ENCODE peak calls at places on chromosomes 11 and 22, in four cellular contexts. Z, T, C and D are unnamed samples.

GRCh38 chr22:18000441-18001039 is 23.8 kb downstream of the MICAL3 start:
- DNase-seq in Z (no peak), T (no peak), C (no peak), D (no peak)

GRCh38 chr11:67303132-67303988 is at the start of gene SSH3:
- DNase-seq in Z (peak), T (peak), C (peak), D (peak)

GRCh38 chr22:47600281-47600680 is 837.8 kb downstream of the TBC1D22A start:
- DNase-seq in Z (no peak), T (no peak), C (no peak), D (no peak)

GRCh38 chr11:131561486-131561885 is 191.1 kb downstream of the NTM start:
- DNase-seq in Z (no peak), T (no peak), C (no peak), D (no peak)

GRCh38 chr11:133361689-133361994 is 170.7 kb downstream of the OPCML start:
- DNase-seq in Z (no peak), T (no peak), C (no peak), D (no peak)

GRCh38 chr11:70799386-70799785 is 401.1 kb downstream of the CTTN start:
- DNase-seq in Z (peak), T (no peak), C (peak), D (no peak)

GRCh38 chr22:20533879-20534265 is 26.5 kb downstream of the MED15 start:
- DNase-seq in Z (no peak), T (no peak), C (no peak), D (no peak)

GRCh38 chr11:15687342-15687741 is 572.6 kb downstream of the INSC start:
- DNase-seq in Z (no peak), T (no peak), C (no peak), D (no peak)

GRCh38 chr11:65546217-65546958 is 11.8 kb downstream of the LTBP3 start:
- DNase-seq in Z (no peak), T (peak), C (no peak), D (peak)

GRCh38 chr22:32710896-32711295 is 90.6 kb upstream of the TIMP3 start:
- DNase-seq in Z (no peak), T (no peak), C (no peak), D (no peak)

GRCh38 chr11:1310315-1310687 is 869 bp upstream of the TOLLIP start:
- DNase-seq in Z (no peak), T (no peak), C (no peak), D (no peak)

GRCh38 chr22:43239102-43239875 is 52.4 kb upstream of the TTLL12 start:
- DNase-seq in Z (no peak), T (no peak), C (no peak), D (no peak)

GRCh38 chr11:13091373-13091772 is 82.3 kb downstream of the RASSF10 start:
- DNase-seq in Z (no peak), T (peak), C (no peak), D (peak)

GRCh38 chr22:36417281-36417686 is 29.5 kb upstream of the MYH9 start:
- DNase-seq in Z (no peak), T (peak), C (no peak), D (peak)

GRCh38 chr11:58330861-58331260 is 28.0 kb downstream of the OR5B17 start:
- DNase-seq in Z (peak), T (no peak), C (peak), D (peak)

GRCh38 chr22:28154856-28155255 is 235.8 kb upstream of the PITPNB start:
- DNase-seq in Z (peak), T (no peak), C (peak), D (no peak)

GRCh38 chr11:72069787-72070251 is 10.5 kb downstream of the NUMA1 start:
- DNase-seq in Z (peak), T (peak), C (peak), D (peak)

GRCh38 chr11:29200776-29201574 is 815.9 kb downstream of the KCNA4 start:
- DNase-seq in Z (no peak), T (peak), C (no peak), D (no peak)

GRCh38 chr11:34647532-34647931 is 26.6 kb downstream of the EHF start:
- DNase-seq in Z (no peak), T (no peak), C (no peak), D (no peak)

GRCh38 chr22:23553438-23553837 is 26.7 kb downstream of the IGLL1 start:
- DNase-seq in Z (no peak), T (no peak), C (no peak), D (no peak)

GRCh38 chr22:40405178-40406062 is 35.0 kb downstream of the SGSM3 start:
- DNase-seq in Z (no peak), T (no peak), C (no peak), D (no peak)

GRCh38 chr22:29442976-29443375 is 4.6 kb downstream of the RFPL1 start:
- DNase-seq in Z (peak), T (no peak), C (no peak), D (no peak)

GRCh38 chr11:105489431-105489830 is 120.4 kb upstream of the GRIA4 start:
- DNase-seq in Z (peak), T (peak), C (no peak), D (no peak)

GRCh38 chr22:49015993-49016908 is 811.4 kb downstream of the BRD1 start:
- DNase-seq in Z (no peak), T (no peak), C (no peak), D (no peak)

GRCh38 chr11:57662893-57663292 is 5.0 kb upstream of the ZDHHC5 start:
- DNase-seq in Z (no peak), T (peak), C (no peak), D (no peak)

GRCh38 chr11:133382217-133382746 is 150.0 kb downstream of the OPCML start:
- DNase-seq in Z (no peak), T (no peak), C (no peak), D (no peak)

GRCh38 chr11:63845305-63845704 is 6.4 kb downstream of the MARK2 start:
- DNase-seq in Z (peak), T (peak), C (no peak), D (peak)

GRCh38 chr11:2380807-2381350 is 3.8 kb downstream of the CD81 start:
- DNase-seq in Z (no peak), T (no peak), C (no peak), D (no peak)

GRCh38 chr11:119976805-119977583 is 160.9 kb downstream of the TRIM29 start:
- DNase-seq in Z (no peak), T (no peak), C (no peak), D (no peak)

GRCh38 chr22:36577019-36577418 is 48.1 kb upstream of the EIF3D start:
- DNase-seq in Z (peak), T (peak), C (peak), D (peak)

GRCh38 chr22:50508897-50509296 is 873 bp downstream of the NCAPH2 start:
- DNase-seq in Z (no peak), T (no peak), C (no peak), D (no peak)

GRCh38 chr11:122882809-122883681 is 486 bp downstream of the JHY start:
- DNase-seq in Z (peak), T (peak), C (peak), D (peak)

GRCh38 chr22:37273846-37274225 is 8.5 kb upstream of the CYTH4 start:
- DNase-seq in Z (no peak), T (no peak), C (no peak), D (no peak)

GRCh38 chr11:7642747-7643146 is 30.6 kb downstream of the CYB5R2 start:
- DNase-seq in Z (no peak), T (peak), C (no peak), D (peak)

GRCh38 chr11:119100960-119101349 is 698 bp downstream of the DPAGT1 start:
- DNase-seq in Z (no peak), T (no peak), C (no peak), D (no peak)

GRCh38 chr11:75350743-75351540 is 519 bp downstream of the ARRB1 start:
- DNase-seq in Z (no peak), T (peak), C (peak), D (peak)

GRCh38 chr11:113578715-113579250 is 103.6 kb upstream of the DRD2 start:
- DNase-seq in Z (no peak), T (no peak), C (no peak), D (no peak)

GRCh38 chr11:59176330-59176729 is 4.4 kb downstream of the DTX4 start:
- DNase-seq in Z (no peak), T (no peak), C (no peak), D (no peak)

GRCh38 chr22:50711446-50712340 is 26.3 kb upstream of the ACR start:
- DNase-seq in Z (no peak), T (no peak), C (peak), D (no peak)